ENCODE peak calls at places on chromosomes 11 and 22, in seven cellular contexts. U is GM23248, O is neural progenitor cell, I is GM23338, S is OCI-LY7, P is MM.1S, R is HCT116. M is an unnamed sample.

GRCh38 chr22:33114570-33114969 is 56.4 kb upstream of the SYN3 start:
- DNase-seq in U (peak; percentile 21), O (no peak), I (no peak), S (no peak), P (no peak), R (no peak), M (no peak)

GRCh38 chr11:92396133-92396532 is 171.5 kb downstream of the FAT3 start:
- DNase-seq in U (no peak), O (no peak), I (no peak), S (no peak), P (no peak), R (no peak), M (no peak)

GRCh38 chr22:22848364-22848866 is 39.2 kb upstream of the IGLL5 start:
- DNase-seq in U (peak; percentile 50), O (peak; percentile 81), I (peak; percentile 91), S (peak; percentile 79), P (peak; percentile 65), R (peak; percentile 56), M (peak; percentile 77)

GRCh38 chr11:99020324-99021225 is at the start of gene CNTN5:
- DNase-seq in U (peak; percentile 22), O (peak; percentile 85), I (peak; percentile 73), S (no peak), P (peak; percentile 91), R (no peak), M (peak; percentile 41)

GRCh38 chr11:47617417-47617809 is 23.2 kb upstream of the C1QTNF4 start:
- DNase-seq in U (peak; percentile 91), O (no peak), I (no peak), S (no peak), P (peak; percentile 32), R (no peak), M (peak; percentile 37)

GRCh38 chr11:75249704-75250103 is 9.1 kb downstream of the TPBGL start:
- DNase-seq in U (no peak), O (no peak), I (no peak), S (no peak), P (no peak), R (no peak), M (no peak)

GRCh38 chr22:27329471-27329870 is 472.1 kb downstream of the MN1 start:
- DNase-seq in U (no peak), O (peak; percentile 68), I (peak; percentile 82), S (peak; percentile 70), P (no peak), R (no peak), M (no peak)

GRCh38 chr11:116840224-116840745 is 2.9 kb upstream of the APOA1 start:
- DNase-seq in U (peak; percentile 53), O (peak; percentile 41), I (peak; percentile 58), S (peak; percentile 25), P (no peak), R (no peak), M (no peak)

DNA sequence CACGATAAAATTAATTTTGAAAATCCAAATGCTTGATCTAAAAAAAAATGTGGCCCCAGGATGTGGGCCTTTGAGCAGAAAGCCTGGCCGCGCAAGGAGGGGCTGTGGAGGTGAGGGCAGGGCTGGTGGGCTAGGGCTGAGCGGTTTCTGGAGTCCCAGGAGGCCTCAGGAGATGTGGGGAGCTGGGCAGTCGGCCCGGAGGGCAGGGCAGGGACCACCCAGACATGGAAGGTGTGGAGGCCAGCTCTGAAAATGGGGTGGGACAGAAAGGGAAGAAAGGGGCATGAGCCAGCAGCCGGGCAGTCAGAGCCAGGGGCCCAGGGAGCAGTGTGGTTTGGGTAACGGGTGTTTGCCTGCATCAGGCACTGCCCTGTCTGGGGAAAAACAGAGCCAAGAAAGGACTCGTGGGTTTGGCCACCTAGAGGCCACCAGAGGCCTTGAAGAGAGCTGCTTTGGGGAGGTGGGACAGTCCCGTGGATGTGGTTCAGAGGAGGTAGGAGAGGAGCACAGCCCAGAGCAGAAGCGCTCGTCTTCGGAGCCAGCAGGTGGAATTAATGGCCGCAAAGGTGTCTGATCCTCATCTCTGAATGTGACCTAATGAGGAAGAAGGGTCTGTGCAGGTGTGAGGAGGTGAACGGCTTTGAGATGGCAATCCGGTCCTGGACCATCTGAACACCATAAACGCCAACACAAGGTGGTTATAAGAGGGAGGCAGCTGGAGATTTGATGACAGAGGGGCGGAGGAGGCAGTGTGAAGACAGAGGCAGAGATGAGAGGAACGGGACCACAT is 50.2 kb downstream of the IGF2 start:
- DNase-seq in U (no peak), O (no peak), I (peak; percentile 43), S (no peak), P (no peak), R (no peak), M (peak; percentile 25)
- TF ChIP-seq EZH2phosphoT487 in U (no peak), O (no peak), I (no peak), S (no peak), P (no peak), R (no peak), M (no peak)

DNA sequence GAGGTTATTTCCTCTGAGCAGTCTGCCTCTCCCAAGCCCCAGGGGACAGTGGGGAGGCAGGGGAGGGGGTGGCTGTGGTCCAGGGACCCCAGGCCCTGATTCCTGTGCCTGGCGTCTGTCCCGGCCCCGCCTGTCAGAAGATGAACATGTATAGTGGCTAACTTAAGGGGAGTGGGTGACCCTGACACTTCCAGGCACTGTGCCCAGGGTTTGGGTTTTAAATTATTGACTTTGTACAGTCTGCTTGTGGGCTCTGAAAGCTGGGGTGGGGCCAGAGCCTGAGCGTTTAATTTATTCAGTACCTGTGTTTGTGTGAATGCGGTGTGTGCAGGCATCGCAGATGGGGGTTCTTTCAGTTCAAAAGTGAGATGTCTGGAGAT is 3.1 kb downstream of the PIM3 start:
- DNase-seq in U (no peak), O (no peak), I (no peak), S (no peak), P (peak; percentile 4), R (no peak), M (no peak)
- H3K4me2 ChIP-seq in U (no peak overlapping the region), O (no peak overlapping the region), I (no peak overlapping the region), S (peak overlapping the region; percentile 76), P (no peak overlapping the region), R (peak overlapping the region; percentile 92), M (peak overlapping the region; percentile 91)

DNA sequence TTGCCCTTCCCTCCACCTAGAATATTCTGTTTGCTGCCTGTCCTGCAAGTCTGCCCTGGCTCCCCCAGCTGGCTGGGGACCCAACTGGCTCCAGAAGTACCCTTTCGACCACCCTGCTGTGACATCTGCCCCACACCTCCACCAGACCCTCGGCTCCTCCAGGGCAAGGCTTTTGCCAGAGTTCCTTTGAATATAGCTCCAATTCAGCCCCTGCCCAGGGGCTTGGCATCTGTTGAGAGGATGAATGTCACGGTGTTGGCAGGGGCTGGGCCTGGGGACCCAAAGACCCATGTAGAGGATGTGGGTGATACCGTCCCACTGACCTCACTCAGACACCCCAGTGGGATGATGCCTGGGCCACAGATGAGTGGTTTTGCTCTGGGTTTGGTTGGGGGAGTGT is 4.0 kb downstream of the NLRP6 start:
- DNase-seq in U (no peak), O (no peak), I (no peak), S (no peak), P (no peak), R (no peak), M (no peak)
- TF ChIP-seq EZH2phosphoT487 in U (no peak), O (no peak), I (no peak), S (no peak), P (no peak), R (no peak), M (no peak)

GRCh38 chr11:68505596-68505995 is 45.0 kb downstream of the PPP6R3 start:
- DNase-seq in U (peak; percentile 65), O (no peak), I (no peak), S (no peak), P (no peak), R (no peak), M (no peak)
- H3K4me2 ChIP-seq in U (peak overlapping the region; percentile 32), O (no peak overlapping the region), I (no peak overlapping the region), S (no peak overlapping the region), P (no peak overlapping the region), R (no peak overlapping the region), M (no peak overlapping the region)

DNA sequence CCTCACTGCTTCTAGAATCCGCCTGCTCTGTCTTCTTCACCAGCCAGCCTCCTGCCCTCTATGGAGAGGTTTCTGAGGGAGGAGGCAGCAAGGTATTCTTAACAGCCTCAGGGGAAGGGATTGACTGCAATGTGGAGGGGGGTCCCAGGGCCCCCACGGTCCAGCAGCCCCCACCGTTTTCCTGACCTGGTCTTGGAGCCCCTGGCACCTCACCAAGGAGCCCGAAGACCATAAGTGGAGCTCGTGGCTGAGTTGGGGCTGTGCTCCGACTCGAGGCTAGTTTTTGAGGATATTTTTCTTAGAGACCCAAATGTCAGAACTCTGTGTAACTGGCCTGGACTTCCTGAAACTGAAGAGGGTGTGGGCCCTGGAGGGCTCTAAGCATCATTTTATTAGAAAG is 590.0 kb downstream of the BRD1 start:
- DNase-seq in U (no peak), O (no peak), I (no peak), S (no peak), P (no peak), R (no peak), M (no peak)
- TF ChIP-seq EZH2phosphoT487 in U (no peak), O (no peak), I (no peak), S (no peak), P (no peak), R (no peak), M (no peak)

M was measured in PC-3.